ENCODE peak calls at places on chromosome 2, in five cellular contexts. Z is esophagus squamous epithelium, H is right cardiac atrium, Q is Panc1, K is A549. L is an unnamed sample.

GRCh38 chr2:154686162-154686561 is 12.3 kb upstream of the KCNJ3 start:
- DNase-seq in Z (no peak), Q (no peak), H (no peak), K (no peak), L (no peak)

GRCh38 chr2:54763636-54764291 is 40.3 kb downstream of the EML6 start:
- DNase-seq in Q (no peak), Z (no peak), K (peak), H (no peak), L (no peak)

GRCh38 chr2:236102971-236103370 is 65.2 kb downstream of the GBX2 start:
- DNase-seq in Z (no peak), H (no peak), Q (no peak), K (no peak), L (no peak)

GRCh38 chr2:231399853-231400667 is 4.5 kb downstream of the B3GNT7 start:
- DNase-seq in Z (no peak), K (peak), H (peak), Q (no peak), L (peak)

GRCh38 chr2:121360566-121361300 is 75.7 kb upstream of the TFCP2L1 start:
- DNase-seq in H (no peak), Q (peak), K (peak), Z (no peak), L (no peak)

GRCh38 chr2:203400805-203401585 is 72.8 kb downstream of the ABI2 start:
- DNase-seq in Z (no peak), Q (no peak), K (peak), H (no peak), L (no peak)

GRCh38 chr2:188326669-188327301 is 35.1 kb downstream of the GULP1 start:
- DNase-seq in K (peak), Q (no peak), Z (no peak), H (no peak), L (no peak)

GRCh38 chr2:101630224-101630949 is 67.1 kb upstream of the MAP4K4 start:
- DNase-seq in K (peak), Z (no peak), Q (no peak), H (no peak), L (no peak)

GRCh38 chr2:156221703-156222102 is 110.8 kb downstream of the NR4A2 start:
- DNase-seq in H (no peak), Q (no peak), Z (no peak), K (no peak), L (no peak)

GRCh38 chr2:3774336-3774735 is 71.0 kb downstream of the DCDC2C start:
- DNase-seq in Z (no peak), K (no peak), Q (no peak), H (no peak), L (no peak)

GRCh38 chr2:160388464-160389263 is 104.9 kb downstream of the RBMS1 start:
- DNase-seq in Z (no peak), Q (no peak), K (no peak), H (peak), L (no peak)

GRCh38 chr2:16272038-16272788 is 331.9 kb downstream of the MYCN start:
- DNase-seq in H (no peak), K (no peak), Q (no peak), Z (no peak), L (no peak)

GRCh38 chr2:218858671-218859555 is 692 bp upstream of the WNT6 start:
- DNase-seq in H (no peak), K (no peak), Q (no peak), Z (no peak), L (no peak)

GRCh38 chr2:218859994-218860831 is 608 bp downstream of the WNT6 start:
- DNase-seq in K (no peak), H (no peak), Q (no peak), Z (no peak), L (peak)

GRCh38 chr2:218858138-218858445 is 1.5 kb upstream of the WNT6 start:
- DNase-seq in K (no peak), Q (no peak), Z (no peak), H (no peak), L (no peak)

GRCh38 chr2:218860950-218861381 is 1.4 kb downstream of the WNT6 start:
- DNase-seq in Q (no peak), H (peak), Z (no peak), K (no peak), L (no peak)

GRCh38 chr2:218859556-218859993 is at the start of gene WNT6:
- DNase-seq in K (no peak), H (no peak), Z (no peak), Q (no peak), L (no peak)
- H3K4me3 ChIP-seq in K (peak), H (peak), Z (peak), Q (peak), L (no peak)

GRCh38 chr2:152500336-152500735 is 165.4 kb downstream of the FMNL2 start:
- DNase-seq in Q (no peak), H (no peak), Z (no peak), K (no peak), L (no peak)

GRCh38 chr2:152497481-152498052 is 162.6 kb downstream of the FMNL2 start:
- DNase-seq in Z (no peak), Q (no peak), H (no peak), K (no peak), L (no peak)

GRCh38 chr2:152500777-152501176 is 165.8 kb downstream of the FMNL2 start:
- DNase-seq in Q (no peak), K (no peak), H (peak), Z (no peak), L (no peak)

GRCh38 chr2:152499411-152499810 is 164.4 kb downstream of the FMNL2 start:
- DNase-seq in Z (no peak), Q (no peak), H (no peak), K (no peak), L (no peak)

DNA sequence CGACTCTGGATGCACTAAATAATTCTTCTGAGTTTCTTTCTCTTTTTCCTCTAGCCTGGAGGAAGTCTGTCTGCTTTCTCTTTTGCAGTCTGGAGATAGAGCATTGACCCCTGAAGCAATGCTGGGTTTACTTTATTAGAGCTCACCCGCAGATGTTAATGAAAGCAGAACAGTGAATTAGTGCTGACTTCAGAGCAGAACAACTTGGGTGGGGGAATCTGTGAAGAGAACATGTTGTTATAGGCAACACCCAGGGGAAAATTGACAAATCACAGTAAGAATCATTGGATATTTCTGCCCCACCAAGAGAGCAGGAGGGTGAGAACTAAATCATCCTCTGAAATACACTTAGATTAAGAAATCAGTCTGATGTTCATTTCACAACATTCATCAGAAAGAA is 164.9 kb downstream of the FMNL2 start:
- DNase-seq in K (no peak), H (no peak), Q (no peak), Z (no peak), L (no peak)
- H3K27ac ChIP-seq in K (peak), H (peak), Q (peak), Z (peak), L (peak)

GRCh38 chr2:66441651-66442365 is 6.9 kb downstream of the MEIS1 start:
- DNase-seq in H (no peak), Q (no peak), Z (no peak), K (no peak), L (no peak)
- H3K4me3 ChIP-seq in H (peak), Q (no peak), Z (peak), K (no peak), L (no peak)

DNA sequence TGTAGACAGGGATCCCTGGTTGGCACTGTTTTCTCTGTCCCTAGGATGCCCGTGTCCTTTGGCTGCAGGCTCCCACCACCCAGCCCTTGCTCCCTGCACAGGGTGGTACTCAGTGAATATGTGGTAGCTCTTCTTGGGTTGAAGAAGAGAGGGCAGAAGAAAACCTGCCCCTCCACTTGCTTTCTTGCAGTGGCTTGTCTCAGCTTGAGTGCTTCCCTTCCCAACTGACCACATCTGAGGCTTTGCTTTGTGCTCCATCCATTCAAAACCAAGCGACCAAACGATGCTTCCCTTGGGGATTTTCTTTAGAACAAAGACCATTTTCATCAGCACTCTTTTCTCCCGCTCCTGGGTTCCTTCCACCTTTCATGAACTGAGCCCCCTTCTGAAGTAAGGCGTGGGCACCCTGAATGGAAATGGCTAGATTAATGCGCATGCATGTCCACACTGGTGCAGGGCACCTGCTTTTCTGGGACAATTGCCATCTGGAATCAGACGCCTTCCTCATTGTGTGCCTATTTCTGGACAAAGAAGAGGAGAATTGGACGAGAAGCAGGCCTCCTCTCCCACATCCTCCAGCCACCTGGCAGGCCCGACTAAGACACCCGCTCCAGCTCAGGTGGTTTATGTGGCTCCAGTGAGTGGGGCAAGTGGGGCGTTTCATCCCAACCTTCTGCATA is 59.1 kb downstream of the ARL4C start:
- DNase-seq in K (no peak), Q (no peak), Z (no peak), H (no peak), L (peak)
- H3K27ac ChIP-seq in K (peak), Q (no peak), Z (no peak), H (no peak), L (peak)

DNA sequence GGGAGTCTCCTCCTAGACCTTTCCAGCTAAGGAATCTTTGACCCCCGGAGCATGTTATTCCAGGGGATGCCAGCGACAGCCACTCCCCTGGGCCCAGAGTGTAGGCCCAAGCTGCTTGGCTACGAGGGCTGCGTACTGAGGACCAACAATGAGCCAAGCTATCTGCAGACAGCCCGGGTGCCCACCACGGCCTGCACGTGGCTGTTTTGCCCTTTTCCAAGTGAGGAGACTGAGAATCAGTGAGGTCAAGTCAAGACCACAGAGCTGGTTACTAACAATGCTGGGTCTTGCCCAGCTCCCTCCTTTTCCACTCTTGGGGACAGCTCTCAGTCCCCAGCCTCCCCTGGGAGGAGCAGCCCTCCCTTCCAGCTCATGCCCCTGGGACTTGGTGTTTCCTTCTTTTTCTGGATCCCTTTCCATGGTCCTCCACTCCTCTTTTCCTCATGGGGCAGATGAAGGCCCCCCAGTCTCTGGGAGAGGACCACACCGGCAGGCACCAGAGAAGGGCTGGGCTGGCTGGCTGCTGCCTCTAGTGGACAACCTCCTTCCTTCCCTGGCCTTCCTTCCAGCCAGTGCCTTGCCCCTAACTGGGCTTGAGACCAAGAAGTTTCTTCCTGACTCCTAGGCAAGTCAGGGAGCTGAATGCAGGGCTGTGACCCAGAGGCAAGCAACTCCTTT is 550 bp upstream of the MALL start:
- DNase-seq in Q (no peak), K (peak), Z (no peak), H (peak), L (no peak)
- H3K4me3 ChIP-seq in Q (peak), K (peak), Z (peak), H (peak), L (no peak)

GRCh38 chr2:150109028-150109427 is 378.4 kb downstream of the RND3 start:
- DNase-seq in K (no peak), H (no peak), Z (no peak), Q (no peak), L (no peak)

GRCh38 chr2:150109912-150110311 is 377.6 kb downstream of the RND3 start:
- DNase-seq in H (peak), Q (no peak), Z (no peak), K (no peak), L (no peak)

GRCh38 chr2:150107816-150108215 is 379.7 kb downstream of the RND3 start:
- DNase-seq in Q (no peak), H (no peak), Z (no peak), K (no peak), L (no peak)

DNA sequence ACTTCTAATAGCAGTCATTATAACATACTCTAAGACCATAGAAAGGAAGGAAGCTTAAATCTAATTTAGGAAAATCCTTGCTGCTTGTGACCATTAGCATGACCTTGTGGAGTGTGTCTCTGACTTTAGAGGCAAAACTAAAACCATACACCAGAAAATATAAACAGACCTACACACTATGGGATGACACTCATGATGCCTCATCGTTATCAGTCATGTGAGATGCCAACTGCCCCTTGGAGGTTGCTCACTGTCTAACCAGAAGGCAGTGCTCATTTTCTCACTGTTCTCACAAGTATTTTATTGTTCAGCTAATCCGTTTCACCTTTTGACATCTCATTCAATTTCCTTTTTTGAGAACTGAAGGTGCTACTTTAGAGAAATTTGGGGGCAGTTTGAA is 376.9 kb downstream of the RND3 start:
- DNase-seq in Z (no peak), H (no peak), K (no peak), Q (no peak), L (no peak)
- H3K27ac ChIP-seq in Z (no peak), H (no peak), K (no peak), Q (no peak), L (no peak)

DNA sequence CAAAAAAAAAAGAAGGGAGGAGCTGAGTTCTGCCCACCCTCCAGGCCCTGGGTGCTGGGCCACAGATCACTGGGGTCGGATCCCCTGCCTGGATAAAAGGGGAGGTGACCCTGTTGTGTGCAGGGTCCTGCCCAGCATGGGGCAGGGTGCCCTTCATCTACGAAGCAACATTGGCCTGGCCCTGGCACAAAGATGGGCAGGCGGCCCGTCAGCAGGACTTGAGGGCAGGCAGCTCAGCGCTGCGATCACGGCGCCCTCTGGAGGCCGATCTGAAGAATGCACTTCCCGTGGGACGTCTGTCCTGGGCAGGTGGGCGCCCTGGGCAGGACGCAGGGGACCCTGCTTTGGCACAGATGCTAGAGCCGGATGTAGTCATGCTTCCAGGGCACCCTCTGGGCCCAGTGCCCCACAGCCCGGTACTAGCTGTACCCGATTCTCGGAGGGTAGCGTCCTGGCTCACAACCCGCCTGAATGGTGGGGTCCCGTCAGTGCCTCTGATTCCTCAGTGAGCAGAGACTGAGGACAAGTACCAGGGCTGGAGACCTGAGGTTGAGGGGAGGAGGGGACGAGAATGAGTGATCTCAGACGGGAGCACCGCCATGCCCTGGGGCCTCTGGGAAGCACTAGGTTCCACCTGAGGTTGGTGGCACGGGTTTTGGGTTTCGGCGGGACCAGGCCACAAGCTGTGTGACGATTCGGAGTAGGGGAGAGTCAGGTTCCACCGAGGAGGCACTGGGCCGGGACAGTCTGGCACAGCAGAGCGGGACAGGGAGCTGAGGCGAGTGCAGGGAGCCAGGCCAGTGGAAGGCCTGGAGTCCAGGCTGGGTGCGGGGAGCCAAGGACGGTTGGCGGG is 18.0 kb downstream of the ARID5A start:
- DNase-seq in Z (no peak), Q (no peak), H (peak), K (peak), L (peak)
- H3K4me3 ChIP-seq in Z (no peak), Q (no peak), H (no peak), K (no peak), L (peak)

GRCh38 chr2:130158631-130159030 is 13.7 kb upstream of the CCDC74B start:
- DNase-seq in Z (no peak), K (no peak), H (no peak), Q (no peak), L (no peak)
- H3K27ac ChIP-seq in Z (no peak), K (no peak), H (no peak), Q (no peak), L (no peak)